ENCODE peak calls at places on chromosomes 3 and 15, in five cellular contexts. Z is GM23338; R is body of pancreas; L is CD8-positive, alpha-beta T cell; K is mucosa of descending colon. P is an unnamed sample.

GRCh38 chr3:89656388-89656787 is 549.0 kb downstream of the EPHA3 start:
- DNase-seq in K (no peak), R (no peak), L (no peak), Z (no peak), P (no peak)

GRCh38 chr15:82122754-82123400 is 77.1 kb upstream of the MEX3B start:
- DNase-seq in Z (no peak), L (no peak), K (no peak), R (no peak), P (no peak)

GRCh38 chr3:171829841-171830559 is 13.1 kb upstream of the TMEM212 start:
- DNase-seq in Z (peak; percentile 86), K (peak; percentile 81), R (peak; percentile 73), L (no peak), P (peak; percentile 81)

GRCh38 chr3:189401196-189401595 is 229.4 kb downstream of the TPRG1 start:
- DNase-seq in L (no peak), Z (no peak), K (no peak), R (no peak), P (no peak)

GRCh38 chr3:12120374-12121140 is 38.2 kb downstream of the TIMP4 start:
- DNase-seq in K (no peak), Z (no peak), L (no peak), R (no peak), P (no peak)

GRCh38 chr15:60299452-60300047 is 98.2 kb downstream of the ANXA2 start:
- DNase-seq in Z (peak; percentile 48), K (peak; percentile 53), R (peak; percentile 34), L (no peak), P (no peak)

GRCh38 chr3:123745184-123745855 is 138.8 kb downstream of the MYLK start:
- DNase-seq in R (no peak), Z (peak; percentile 57), K (no peak), L (no peak), P (no peak)

GRCh38 chr15:40342421-40343313 is 1.9 kb upstream of the CCDC9B start:
- DNase-seq in R (no peak), Z (no peak), L (no peak), K (no peak), P (no peak)

GRCh38 chr15:75158402-75158801 is 43.3 kb upstream of the C15orf39 start:
- DNase-seq in R (no peak), L (no peak), K (no peak), Z (no peak), P (no peak)

GRCh38 chr3:37183375-37183831 is 9.0 kb upstream of the LRRFIP2 start:
- DNase-seq in L (no peak), K (no peak), Z (peak; percentile 17), R (no peak), P (no peak)

GRCh38 chr15:63905558-63906265 is 72.0 kb upstream of the HERC1 start:
- DNase-seq in R (no peak), L (no peak), Z (no peak), K (no peak), P (no peak)

GRCh38 chr3:124257332-124257864 is 265.5 kb upstream of the ROPN1 start:
- DNase-seq in K (no peak), R (no peak), L (no peak), Z (no peak), P (no peak)

GRCh38 chr3:126085841-126086240 is 1.9 kb upstream of the SLC41A3 start:
- DNase-seq in K (no peak), Z (no peak), L (no peak), R (no peak), P (no peak)

GRCh38 chr3:41863024-41863423 is 98.9 kb downstream of the ULK4 start:
- DNase-seq in R (no peak), L (no peak), K (no peak), Z (peak; percentile 70), P (peak; percentile 38)
- TF ChIP-seq CTCF in R (no peak), L (no peak), K (no peak), Z (peak; percentile 62), P (peak; percentile 39)

GRCh38 chr3:49903451-49904424 is at the start of gene MST1R:
- DNase-seq in R (peak; percentile 92), Z (peak; percentile 98), L (peak; percentile 81), K (peak; percentile 94), P (peak; percentile 95)
- H3K4me3 ChIP-seq in R (no peak within 1 kb of the TSS), Z (peak within 1 kb of the TSS; percentile 49), L (peak within 1 kb of the TSS; percentile 60), K (peak within 1 kb of the TSS; percentile 25), P (peak within 1 kb of the TSS; percentile 40)

DNA sequence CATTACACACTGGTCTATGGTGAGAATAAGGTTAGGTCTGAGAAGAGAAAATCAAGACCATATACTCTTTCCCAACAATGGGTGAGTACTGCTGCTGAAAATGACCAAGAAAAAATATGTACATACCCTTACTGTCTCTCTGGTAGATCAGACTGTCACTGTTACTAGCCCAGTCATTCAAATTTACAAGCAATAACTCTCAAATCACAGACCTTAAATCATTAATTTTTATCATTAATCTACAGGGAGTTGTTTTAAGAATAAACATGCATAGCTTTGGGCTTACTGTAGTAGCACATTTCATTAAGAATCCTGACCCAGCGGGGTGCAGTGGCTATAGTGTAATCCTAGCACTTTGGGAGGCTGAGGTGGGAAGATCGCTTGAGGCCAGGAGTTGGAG is 17.4 kb downstream of the DCP1A start:
- DNase-seq in K (no peak), Z (no peak), R (no peak), L (no peak), P (no peak)
- H3K36me3 ChIP-seq in K (no peaks in the 10 kb centered on the region), Z (peaks cover 12% of the 10 kb centered on the region), R (peaks cover 6% of the 10 kb centered on the region), L (peaks cover 4% of the 10 kb centered on the region), P (peaks cover 4% of the 10 kb centered on the region)

GRCh38 chr15:93488157-93488803 is 399.3 kb upstream of the RGMA start:
- DNase-seq in K (no peak), R (no peak), L (no peak), Z (no peak), P (no peak)

GRCh38 chr15:93483923-93484322 is 394.9 kb upstream of the RGMA start:
- DNase-seq in Z (no peak), R (peak; percentile 67), K (no peak), L (no peak), P (no peak)

GRCh38 chr15:93486407-93487117 is 397.6 kb upstream of the RGMA start:
- DNase-seq in L (no peak), K (no peak), Z (no peak), R (peak; percentile 65), P (no peak)

GRCh38 chr15:93485438-93485837 is 396.4 kb upstream of the RGMA start:
- DNase-seq in R (no peak), K (no peak), L (no peak), Z (no peak), P (no peak)

DNA sequence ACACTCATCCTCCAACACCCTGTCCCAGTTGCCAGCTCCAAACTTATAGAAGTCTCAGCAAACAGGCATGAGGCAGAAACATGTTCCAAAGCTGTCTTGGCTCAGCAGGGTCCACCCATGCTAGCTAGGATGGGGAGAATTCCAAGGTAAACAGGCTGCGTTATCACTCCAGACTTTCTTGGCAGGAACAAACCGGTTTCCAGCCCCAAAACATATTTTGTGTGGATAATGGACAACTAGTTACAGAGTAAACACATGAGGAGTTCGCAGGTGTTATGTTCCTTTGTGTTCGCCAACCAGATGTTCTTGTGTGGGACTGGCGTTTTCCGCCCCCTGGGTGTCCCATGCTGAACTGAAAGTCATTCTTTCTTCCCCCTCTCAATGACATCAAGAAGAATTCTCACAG is 396.9 kb upstream of the RGMA start:
- DNase-seq in L (no peak), Z (no peak), K (no peak), R (peak; percentile 77), P (no peak)
- TF ChIP-seq CTCF in L (no peak), Z (peak; percentile 10), K (no peak), R (peak; percentile 28), P (no peak)

GRCh38 chr15:32029409-32029861 is 880 bp upstream of the CHRNA7 start:
- DNase-seq in R (peak; percentile 42), K (peak; percentile 50), L (no peak), Z (peak; percentile 75), P (no peak)
- H3K4me3 ChIP-seq in R (peak overlapping the region; percentile 47), K (no peak overlapping the region), L (no peak overlapping the region), Z (peak overlapping the region; percentile 94), P (no peak overlapping the region)

DNA sequence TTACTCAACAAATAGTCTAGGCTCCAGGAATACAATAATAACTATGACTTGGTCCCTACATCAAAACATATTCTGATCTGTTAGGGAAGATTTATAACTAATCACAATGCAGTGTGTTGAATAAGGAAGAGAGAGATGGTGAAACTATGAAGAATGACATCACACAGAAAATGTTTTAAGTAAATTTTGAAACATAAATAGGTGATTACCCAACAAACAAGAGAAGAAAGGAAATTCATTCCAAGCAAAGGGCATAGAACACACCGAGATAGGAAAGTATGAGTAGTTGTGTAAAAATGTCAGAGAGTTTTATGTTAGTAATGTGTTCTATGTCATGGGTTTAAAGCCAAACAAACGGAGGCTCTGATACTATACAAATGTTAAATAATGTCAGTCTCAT is 13.4 kb downstream of the SEC62 start:
- DNase-seq in L (no peak), R (no peak), K (no peak), Z (no peak), P (no peak)
- H3K36me3 ChIP-seq in L (peaks cover 57% of the 10 kb centered on the region), R (peaks cover 32% of the 10 kb centered on the region), K (peaks cover 2% of the 10 kb centered on the region), Z (peaks cover 66% of the 10 kb centered on the region), P (peaks cover 1% of the 10 kb centered on the region)

GRCh38 chr3:49132437-49133225 is at the start of gene LAMB2:
- DNase-seq in R (peak; percentile 78), K (peak; percentile 72), Z (peak; percentile 93), L (no peak), P (peak; percentile 88)
- TF ChIP-seq CTCF in R (no peak), K (no peak), Z (peak; percentile 20), L (no peak), P (no peak)

GRCh38 chr15:68056097-68056865 is 2.2 kb downstream of the PIAS1 start:
- DNase-seq in L (no peak), K (no peak), R (no peak), Z (no peak), P (no peak)
- H3K4me3 ChIP-seq in L (no peak overlapping the region), K (no peak overlapping the region), R (no peak overlapping the region), Z (peak overlapping the region; percentile 89), P (peak overlapping the region; percentile 15)

P was measured in Caco-2.